ENCODE peak calls at places on chromosomes 1 and 21, in seven cellular contexts. J is heart right ventricle; V is stimulated activated CD4-positive, alpha-beta T cell treated with anti-CD3 and anti-CD28 coated beads, Interleukin-1b, Interleukin-23, amount 100 ng/mL, for 48 hours; F is Peyer's patch; K is retina; Q is LHCN-M2; G is fibroblast of lung. B is an unnamed sample.

GRCh38 chr21:26447932-26448331 is 125.2 kb downstream of the CYYR1 start:
- DNase-seq in J (no peak), V (no peak), F (no peak), K (no peak), Q (no peak), G (peak), B (no peak)

GRCh38 chr1:45842786-45843185 is 39.4 kb downstream of the MAST2 start:
- DNase-seq in J (no peak), V (no peak), F (no peak), K (no peak), Q (no peak), G (no peak), B (no peak)

GRCh38 chr1:81021134-81021533 is 779.6 kb upstream of the ADGRL2 start:
- DNase-seq in J (no peak), V (no peak), F (no peak), K (no peak), Q (no peak), G (no peak), B (peak)

GRCh38 chr1:112698366-112699310 is 8.3 kb downstream of the RHOC start:
- DNase-seq in J (peak), V (no peak), F (no peak), K (no peak), Q (no peak), G (no peak), B (no peak)

GRCh38 chr1:200668514-200669313 is 993 bp downstream of the DDX59 start:
- DNase-seq in J (no peak), V (no peak), F (no peak), K (no peak), Q (no peak), G (no peak), B (no peak)

GRCh38 chr21:32334980-32335471 is 36.4 kb downstream of the MRAP start:
- DNase-seq in J (no peak), V (no peak), F (no peak), K (peak), Q (peak), G (peak), B (no peak)

GRCh38 chr21:45293726-45294401 is 6.2 kb upstream of the POFUT2 start:
- DNase-seq in J (no peak), V (no peak), F (peak), K (peak), Q (no peak), G (no peak), B (no peak)

GRCh38 chr1:162703708-162704107 is 71.4 kb downstream of the DDR2 start:
- DNase-seq in J (peak), V (no peak), F (no peak), K (no peak), Q (no peak), G (no peak), B (peak)

GRCh38 chr1:94539496-94539895 is 2.1 kb downstream of the F3 start:
- DNase-seq in J (no peak), V (no peak), F (no peak), K (no peak), Q (peak), G (peak), B (no peak)

GRCh38 chr21:46253610-46254124 is 25.1 kb upstream of the LSS start:
- DNase-seq in J (no peak), V (peak), F (no peak), K (no peak), Q (peak), G (no peak), B (peak)

GRCh38 chr1:162856260-162856659 is 4.7 kb downstream of the CCDC190 start:
- DNase-seq in J (no peak), V (no peak), F (no peak), K (no peak), Q (peak), G (peak), B (peak)

GRCh38 chr1:66253330-66253921 is 280.5 kb upstream of the SGIP1 start:
- DNase-seq in J (no peak), V (no peak), F (no peak), K (no peak), Q (peak), G (peak), B (peak)

GRCh38 chr1:233327938-233328660 is 575 bp downstream of the MAP3K21 start:
- DNase-seq in J (peak), V (peak), F (peak), K (peak), Q (no peak), G (peak), B (no peak)

GRCh38 chr1:63906053-63906704 is 132.4 kb downstream of the ROR1 start:
- DNase-seq in J (no peak), V (no peak), F (no peak), K (peak), Q (no peak), G (no peak), B (no peak)

GRCh38 chr1:44154049-44154448 is 12.6 kb upstream of the KLF18 start:
- DNase-seq in J (no peak), V (no peak), F (no peak), K (no peak), Q (no peak), G (peak), B (no peak)

B was measured in stromal cell of bone marrow.